ENCODE peak calls at places on chromosomes 13 and 19, in five cellular contexts. U, Y, N, K and G are unnamed samples.

GRCh38 chr19:47331931-47332547 is at the start of gene C5AR2:
- ATAC-seq in U (peak; percentile 34), Y (peak; percentile 73), N (no peak), K (no peak), G (peak; percentile 52)

GRCh38 chr13:113139580-113139979 is 17.0 kb downstream of the F10 start:
- ATAC-seq in U (peak; percentile 77), Y (no peak), N (no peak), K (no peak), G (no peak)

GRCh38 chr19:5985098-5985783 is 7.3 kb upstream of the RANBP3 start:
- ATAC-seq in U (no peak), Y (no peak), N (no peak), K (peak; percentile 60), G (no peak)

GRCh38 chr13:64428196-64428595 is 2801.9 kb downstream of the PCDH9 start:
- ATAC-seq in U (no peak), Y (no peak), N (no peak), K (no peak), G (no peak)

GRCh38 chr13:61648546-61648945 is 232.9 kb upstream of the PCDH20 start:
- ATAC-seq in U (no peak), Y (no peak), N (no peak), K (no peak), G (no peak)

GRCh38 chr19:38115264-38115802 is 108.7 kb downstream of the DPF1 start:
- ATAC-seq in U (no peak), Y (peak; percentile 12), N (no peak), K (no peak), G (no peak)

GRCh38 chr13:91805605-91806004 is 407.2 kb downstream of the GPC5 start:
- ATAC-seq in U (no peak), Y (no peak), N (no peak), K (peak; percentile 32), G (no peak)

GRCh38 chr19:11138659-11139526 is 16.7 kb downstream of the SPC24 start:
- ATAC-seq in U (peak; percentile 56), Y (peak; percentile 87), N (no peak), K (peak; percentile 60), G (peak; percentile 70)

GRCh38 chr19:38384209-38385027 is 3.4 kb downstream of the GGN start:
- ATAC-seq in U (peak; percentile 56), Y (no peak), N (no peak), K (peak; percentile 56), G (no peak)

GRCh38 chr19:12872941-12873890 is 8.0 kb downstream of the DNASE2 start:
- ATAC-seq in U (peak; percentile 31), Y (peak; percentile 67), N (peak; percentile 80), K (peak; percentile 90), G (peak; percentile 29)

GRCh38 chr13:93628136-93628535 is 401.5 kb downstream of the GPC6 start:
- ATAC-seq in U (no peak), Y (no peak), N (no peak), K (no peak), G (no peak)

GRCh38 chr13:54210397-54211050 is 1181.9 kb downstream of the OLFM4 start:
- ATAC-seq in U (no peak), Y (no peak), N (no peak), K (no peak), G (no peak)

GRCh38 chr19:23415561-23416191 is 20.4 kb upstream of the ZNF91 start:
- ATAC-seq in U (no peak), Y (peak; percentile 81), N (no peak), K (no peak), G (no peak)

GRCh38 chr19:40689339-40690049 is 957 bp downstream of the NUMBL start:
- ATAC-seq in U (no peak), Y (no peak), N (no peak), K (peak; percentile 51), G (no peak)

GRCh38 chr13:45492538-45492937 is 27.8 kb downstream of the COG3 start:
- ATAC-seq in U (no peak), Y (no peak), N (no peak), K (no peak), G (no peak)

GRCh38 chr13:66775196-66775595 is 454.9 kb downstream of the PCDH9 start:
- ATAC-seq in U (no peak), Y (no peak), N (no peak), K (no peak), G (no peak)

GRCh38 chr19:4724252-4724514 is 541 bp upstream of the DPP9 start:
- ATAC-seq in U (no peak), Y (peak; percentile 27), N (no peak), K (peak; percentile 36), G (peak; percentile 42)

GRCh38 chr19:51926426-51926783 is 867 bp upstream of the ZNF613 start:
- ATAC-seq in U (no peak), Y (no peak), N (no peak), K (no peak), G (no peak)

GRCh38 chr13:27081893-27082292 is 89.7 kb downstream of the USP12 start:
- ATAC-seq in U (no peak), Y (no peak), N (no peak), K (no peak), G (no peak)

GRCh38 chr13:27080018-27080948 is 91.3 kb downstream of the USP12 start:
- ATAC-seq in U (no peak), Y (no peak), N (no peak), K (peak; percentile 47), G (no peak)

GRCh38 chr13:27076411-27076810 is 95.2 kb downstream of the USP12 start:
- ATAC-seq in U (no peak), Y (no peak), N (no peak), K (no peak), G (no peak)

GRCh38 chr13:27082325-27082724 is 89.3 kb downstream of the USP12 start:
- ATAC-seq in U (no peak), Y (no peak), N (no peak), K (no peak), G (no peak)

GRCh38 chr13:27079421-27079958 is 92.1 kb downstream of the USP12 start:
- ATAC-seq in U (no peak), Y (no peak), N (no peak), K (no peak), G (peak; percentile 68)
- TF ChIP-seq EP300 in U (no peak), Y (no peak), N (no peak), K (no peak), G (no peak)

GRCh38 chr19:1275976-1276619 is 768 bp downstream of the FAM174C start:
- ATAC-seq in U (peak; percentile 63), Y (no peak), N (no peak), K (no peak), G (no peak)
- TF ChIP-seq POLR2AphosphoS5 in U (peak; percentile 16), Y (peak; percentile 16), N (no peak), K (no peak), G (no peak)

GRCh38 chr13:33464345-33464744 is 178.8 kb upstream of the STARD13 start:
- ATAC-seq in U (no peak), Y (no peak), N (no peak), K (no peak), G (no peak)
- H3K4me1 ChIP-seq in U (peaks cover 19% of the 10 kb centered on the region), Y (no peaks in the 10 kb centered on the region), N (no peaks in the 10 kb centered on the region), K (no peaks in the 10 kb centered on the region), G (no peaks in the 10 kb centered on the region)

GRCh38 chr13:74675185-74675584 is 541.0 kb upstream of the KLF12 start:
- ATAC-seq in U (no peak), Y (no peak), N (no peak), K (no peak), G (no peak)
- TF ChIP-seq EP300 in U (no peak), Y (no peak), N (no peak), K (no peak), G (no peak)

GRCh38 chr19:1736916-1737315 is 16.4 kb upstream of the ONECUT3 start:
- ATAC-seq in U (no peak), Y (no peak), N (no peak), K (no peak), G (no peak)

GRCh38 chr19:1730157-1730556 is 23.1 kb upstream of the ONECUT3 start:
- ATAC-seq in U (no peak), Y (no peak), N (no peak), K (no peak), G (no peak)

GRCh38 chr19:1736280-1736679 is 17.0 kb upstream of the ONECUT3 start:
- ATAC-seq in U (no peak), Y (no peak), N (no peak), K (no peak), G (no peak)

GRCh38 chr19:1729568-1729925 is 23.8 kb upstream of the ONECUT3 start:
- ATAC-seq in U (no peak), Y (no peak), N (no peak), K (no peak), G (no peak)

DNA sequence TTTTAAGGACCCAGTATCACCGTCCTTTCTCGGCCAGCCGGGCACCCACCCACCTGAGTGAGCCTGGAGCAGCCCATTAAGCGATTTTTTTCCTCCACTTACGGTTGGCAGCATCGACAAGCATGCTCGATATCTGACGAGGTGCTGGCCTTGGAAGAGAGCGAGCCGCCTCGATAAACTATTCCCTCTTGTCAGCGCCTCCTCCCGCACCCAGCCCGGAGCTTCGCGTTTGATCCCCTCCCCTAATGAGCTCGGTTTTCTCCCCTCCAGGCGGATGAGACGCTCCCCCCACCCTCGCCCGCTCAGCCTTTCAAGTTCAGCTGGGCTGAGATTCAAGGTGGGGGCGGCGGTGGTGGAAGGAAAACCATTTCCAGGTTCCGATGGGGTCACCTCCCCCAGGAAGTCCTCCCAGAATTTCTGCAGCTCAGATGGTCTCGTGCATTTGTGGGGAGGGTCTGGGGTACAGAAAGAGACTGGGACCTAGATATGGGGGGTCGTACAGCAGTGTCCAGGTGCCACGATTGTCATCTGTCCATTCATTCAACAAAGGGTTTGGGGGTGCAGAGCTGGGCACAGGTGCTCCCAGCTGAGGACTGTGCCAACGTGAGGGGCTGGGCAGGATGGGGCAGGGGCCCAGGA is 18.9 kb upstream of the ONECUT3 start:
- ATAC-seq in U (no peak), Y (no peak), N (no peak), K (no peak), G (no peak)
- TF ChIP-seq POLR2AphosphoS5 in U (no peak), Y (no peak), N (no peak), K (no peak), G (no peak)

GRCh38 chr13:110301606-110302131 is 5.3 kb downstream of the COL4A1 start:
- ATAC-seq in U (no peak), Y (no peak), N (no peak), K (no peak), G (no peak)

GRCh38 chr13:110300090-110300815 is 6.7 kb downstream of the COL4A1 start:
- ATAC-seq in U (no peak), Y (no peak), N (no peak), K (no peak), G (no peak)

GRCh38 chr13:110302986-110303385 is 4.0 kb downstream of the COL4A1 start:
- ATAC-seq in U (no peak), Y (no peak), N (no peak), K (no peak), G (no peak)

GRCh38 chr13:110302154-110302553 is 4.8 kb downstream of the COL4A1 start:
- ATAC-seq in U (no peak), Y (no peak), N (no peak), K (no peak), G (no peak)

GRCh38 chr13:110301083-110301482 is 5.9 kb downstream of the COL4A1 start:
- ATAC-seq in U (no peak), Y (no peak), N (no peak), K (no peak), G (no peak)
- H3K4me1 ChIP-seq in U (no peaks in the 10 kb centered on the region), Y (peaks cover 49% of the 10 kb centered on the region), N (no peaks in the 10 kb centered on the region), K (peaks cover 4% of the 10 kb centered on the region), G (peaks cover 45% of the 10 kb centered on the region)